ENCODE peak calls at places on chromosomes 1 and 21, in eight cellular contexts. H is colonic mucosa; S is MM.1S; V is fibroblast of lung; T is ovary; G is BJ; J is CD8-positive, alpha-beta memory T cell; K is cardiac fibroblast. A is an unnamed sample.

GRCh38 chr1:40818264-40818961 is 34.8 kb downstream of the KCNQ4 start:
- DNase-seq in H (peak), J (peak), G (no peak), V (peak), T (peak), K (peak), S (peak), A (no peak)

GRCh38 chr1:144101397-144102050 is 129.7 kb upstream of the FAM72C start:
- DNase-seq in V (no peak), H (peak), K (no peak), S (peak), T (peak), J (no peak), G (no peak), A (no peak)

GRCh38 chr1:243483084-243483845 is 227.4 kb downstream of the SDCCAG8 start:
- DNase-seq in H (no peak), V (no peak), J (peak), S (no peak), T (no peak), G (no peak), K (no peak), A (no peak)

GRCh38 chr1:29332204-29332603 is 95.9 kb downstream of the PTPRU start:
- DNase-seq in J (no peak), G (no peak), H (peak), V (peak), S (peak), T (no peak), K (peak), A (no peak)

GRCh38 chr1:118143828-118144227 is 41.2 kb downstream of the SPAG17 start:
- DNase-seq in H (no peak), G (no peak), K (no peak), S (no peak), T (no peak), V (no peak), J (no peak), A (no peak)

GRCh38 chr21:43269461-43269860 is 100.7 kb downstream of the CRYAA start:
- DNase-seq in V (no peak), S (no peak), T (peak), K (no peak), H (no peak), J (peak), G (no peak), A (no peak)

GRCh38 chr1:117565745-117566455 is 39.9 kb upstream of the TENT5C start:
- DNase-seq in J (no peak), V (no peak), G (no peak), H (no peak), S (no peak), K (no peak), T (no peak), A (no peak)

GRCh38 chr1:41662656-41663437 is 178.4 kb upstream of the EDN2 start:
- DNase-seq in S (no peak), V (peak), T (peak), H (peak), G (peak), K (peak), J (no peak), A (no peak)

GRCh38 chr1:245166471-245166885 is 11.7 kb downstream of the KIF26B start:
- DNase-seq in K (peak), H (no peak), T (no peak), V (peak), S (no peak), G (no peak), J (no peak), A (no peak)

GRCh38 chr1:155166006-155166372 is 7.1 kb downstream of the KRTCAP2 start:
- DNase-seq in G (no peak), S (no peak), J (no peak), K (no peak), V (no peak), H (no peak), T (no peak), A (no peak)

GRCh38 chr1:226041419-226041818 is 21.1 kb upstream of the H3-3A start:
- DNase-seq in G (no peak), K (no peak), H (no peak), S (no peak), V (no peak), J (no peak), T (no peak), A (no peak)

GRCh38 chr21:36200089-36200561 is 43.5 kb downstream of the DOP1B start:
- DNase-seq in H (no peak), S (no peak), G (no peak), K (no peak), V (no peak), T (no peak), J (no peak), A (no peak)

GRCh38 chr21:28447453-28447852 is 545.2 kb downstream of the LTN1 start:
- DNase-seq in T (no peak), H (no peak), J (no peak), K (peak), G (no peak), V (no peak), S (no peak), A (no peak)

GRCh38 chr21:34684174-34684876 is 15.5 kb downstream of the CLIC6 start:
- DNase-seq in S (no peak), H (peak), K (no peak), J (no peak), T (no peak), G (no peak), V (no peak), A (no peak)

DNA sequence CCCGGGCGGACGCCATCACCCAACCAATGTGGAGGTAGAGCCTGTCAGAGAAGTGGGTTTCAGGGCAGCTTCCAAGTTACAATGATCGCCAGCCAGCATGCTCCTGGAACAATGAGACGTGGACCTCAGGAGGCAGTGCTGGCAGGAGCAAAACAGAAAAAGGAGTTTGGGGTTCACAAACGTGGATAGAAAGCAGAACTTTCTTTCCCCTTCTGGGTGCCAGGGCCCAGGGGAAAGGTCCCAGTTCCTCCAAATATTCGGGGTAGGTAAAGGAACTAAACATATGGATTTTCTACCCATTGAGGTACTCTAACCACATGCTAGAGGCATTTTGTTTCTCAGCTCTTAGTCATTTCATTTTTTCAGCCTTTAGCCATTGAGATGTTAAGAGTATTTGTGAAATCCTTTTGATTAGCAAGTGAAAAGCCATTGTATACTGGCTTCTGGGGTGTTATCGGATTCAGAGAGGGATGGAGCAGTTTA is 488.4 kb upstream of the ADGRL2 start:
- DNase-seq in T (no peak), K (no peak), H (no peak), S (no peak), G (no peak), J (no peak), V (no peak), A (no peak)
- H3K4me3 ChIP-seq in T (no peak), K (no peak), H (no peak), S (no peak), G (no peak), J (no peak), V (no peak), A (no peak)

GRCh38 chr1:246699095-246699735 is 25.0 kb upstream of the SCCPDH start:
- DNase-seq in V (peak), S (peak), T (peak), G (peak), J (peak), H (peak), K (peak), A (peak)
- H3K4me3 ChIP-seq in V (peak), S (peak), T (peak), G (no peak), J (peak), H (no peak), K (peak), A (peak)

GRCh38 chr1:11921022-11921421 is 5.2 kb downstream of the KIAA2013 start:
- DNase-seq in H (no peak), J (no peak), K (no peak), S (no peak), G (no peak), T (no peak), V (no peak), A (no peak)
- H3K4me3 ChIP-seq in H (no peak), J (no peak), K (no peak), S (no peak), G (no peak), T (no peak), V (no peak), A (no peak)

DNA sequence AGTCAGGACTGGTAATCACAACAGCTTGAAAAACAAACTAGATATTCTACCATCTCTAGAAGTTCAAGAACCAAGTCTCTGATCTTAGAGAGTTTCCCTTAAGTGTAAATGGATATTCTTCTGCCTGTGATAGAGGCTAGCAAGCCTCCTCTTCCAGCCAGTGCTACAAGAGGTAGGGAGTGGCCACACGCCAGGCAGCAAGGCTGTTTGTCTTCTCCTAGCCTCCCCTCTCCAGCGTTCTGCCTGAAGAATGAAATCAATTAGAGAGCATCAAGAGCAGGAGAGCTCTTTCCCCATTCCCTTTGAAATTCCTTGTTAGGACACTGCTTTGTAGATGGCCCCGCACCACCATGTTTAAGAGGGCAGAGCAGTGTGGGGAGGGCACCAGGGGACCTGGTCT is 19.3 kb upstream of the RAP1A start:
- DNase-seq in J (no peak), T (no peak), G (no peak), H (no peak), K (no peak), S (no peak), V (no peak), A (no peak)
- H3K4me3 ChIP-seq in J (no peak), T (no peak), G (no peak), H (no peak), K (no peak), S (peak), V (no peak), A (no peak)

DNA sequence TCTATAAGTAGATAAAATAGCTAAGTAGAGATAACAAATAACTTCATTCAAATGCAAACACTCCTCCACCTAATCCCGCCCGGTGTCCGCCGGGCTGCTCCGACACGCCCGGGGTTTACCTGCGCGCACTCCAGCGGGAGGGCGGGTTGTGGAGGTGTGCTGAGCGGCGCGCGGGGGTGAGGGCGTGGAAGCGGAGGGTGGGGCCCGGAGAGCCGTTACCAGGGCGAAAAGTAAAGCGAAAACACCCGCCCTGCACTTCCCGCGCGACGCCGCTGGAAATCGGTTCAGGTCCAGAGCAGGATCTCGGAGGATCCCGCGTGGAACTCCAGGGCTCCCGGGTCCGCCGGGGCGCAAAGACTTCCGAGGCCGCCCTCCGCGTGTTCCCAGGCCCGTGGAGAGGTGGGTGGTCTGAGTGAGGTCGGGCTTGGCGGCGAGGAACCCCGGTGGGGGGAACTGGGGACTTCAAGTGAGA is 1.8 kb upstream of the ATF3 start:
- DNase-seq in K (no peak), T (peak), G (no peak), H (peak), V (no peak), S (peak), J (peak), A (no peak)
- H3K4me3 ChIP-seq in K (peak), T (peak), G (no peak), H (peak), V (peak), S (peak), J (peak), A (peak)

DNA sequence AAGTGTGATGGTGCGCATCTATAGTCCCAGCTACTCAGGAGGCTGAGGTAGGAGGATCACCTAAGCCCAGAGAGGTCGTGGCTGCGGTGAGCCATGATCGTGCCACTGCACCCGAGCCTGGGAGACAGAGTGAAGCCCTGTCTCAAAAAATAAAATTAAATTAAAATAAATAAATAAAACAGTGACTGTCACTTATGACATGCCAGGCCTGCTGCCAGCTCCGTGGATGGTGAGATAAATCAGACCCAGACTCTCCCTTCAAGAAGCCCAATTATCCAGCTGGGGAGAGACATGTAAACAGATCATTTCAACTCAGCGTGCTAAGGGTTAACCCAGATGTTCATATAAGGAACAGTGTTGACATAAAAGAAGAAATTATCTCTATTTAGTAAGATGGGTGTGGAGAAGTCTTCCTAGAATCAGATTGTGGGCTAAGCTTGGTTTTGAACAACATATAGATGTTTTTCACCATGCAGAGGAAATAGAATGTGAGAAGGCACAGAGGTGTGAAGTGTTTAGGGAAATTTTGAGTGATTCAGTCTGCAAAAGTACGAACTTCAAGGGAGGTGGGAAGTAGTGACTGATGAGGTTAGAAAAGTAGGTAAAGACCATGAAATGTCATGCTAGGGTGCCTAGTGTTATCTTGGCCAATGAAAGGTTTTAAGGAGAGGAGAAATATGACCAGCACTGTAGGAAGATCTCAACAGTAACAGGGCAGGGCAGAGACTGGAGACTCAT is 18.3 kb downstream of the YARS1 start:
- DNase-seq in H (no peak), K (no peak), J (peak), V (no peak), S (no peak), G (no peak), T (no peak), A (no peak)
- H3K4me3 ChIP-seq in H (no peak), K (no peak), J (peak), V (no peak), S (no peak), G (no peak), T (no peak), A (no peak)

A was measured in epithelial cell of proximal tubule.